ENCODE peak calls at places on chromosome 12, in eight cellular contexts. One of them, this sample, is unnamed.

GRCh38 chr12:43028826-43029225 is 439.3 kb upstream of the PRICKLE1 start:
- DNase-seq in prostate gland: no peak
- DNase-seq in uterus: no peak
- DNase-seq in testis: no peak
- DNase-seq in body of pancreas: no peak
- DNase-seq in adrenal gland: no peak
- DNase-seq in heart left ventricle: no peak
- DNase-seq in IMR-90: peak; percentile 52
- DNase-seq in this sample: no peak

GRCh38 chr12:92185052-92185451 is 39.4 kb upstream of the BTG1 start:
- DNase-seq in heart left ventricle: no peak
- DNase-seq in adrenal gland: no peak
- DNase-seq in testis: no peak
- DNase-seq in prostate gland: no peak
- DNase-seq in IMR-90: no peak
- DNase-seq in body of pancreas: no peak
- DNase-seq in uterus: no peak
- DNase-seq in this sample: no peak

GRCh38 chr12:42010715-42011114 is 134.0 kb downstream of the GXYLT1 start:
- DNase-seq in uterus: no peak
- DNase-seq in heart left ventricle: no peak
- DNase-seq in IMR-90: no peak
- DNase-seq in testis: no peak
- DNase-seq in body of pancreas: no peak
- DNase-seq in prostate gland: no peak
- DNase-seq in adrenal gland: no peak
- DNase-seq in this sample: no peak

GRCh38 chr12:56258068-56258819 is at the start of gene ANKRD52:
- DNase-seq in testis: peak; percentile 78
- DNase-seq in body of pancreas: peak; percentile 74
- DNase-seq in prostate gland: peak; percentile 62
- DNase-seq in IMR-90: peak; percentile 71
- DNase-seq in adrenal gland: peak; percentile 74
- DNase-seq in uterus: peak; percentile 75
- DNase-seq in heart left ventricle: peak; percentile 76
- DNase-seq in this sample: peak; percentile 75

GRCh38 chr12:25319233-25319984 is 68.7 kb upstream of the KRAS start:
- DNase-seq in IMR-90: no peak
- DNase-seq in body of pancreas: no peak
- DNase-seq in prostate gland: no peak
- DNase-seq in testis: no peak
- DNase-seq in uterus: no peak
- DNase-seq in heart left ventricle: no peak
- DNase-seq in adrenal gland: no peak
- DNase-seq in this sample: no peak

GRCh38 chr12:31263661-31264060 is 62.3 kb downstream of the SINHCAF start:
- DNase-seq in body of pancreas: no peak
- DNase-seq in prostate gland: no peak
- DNase-seq in testis: no peak
- DNase-seq in heart left ventricle: no peak
- DNase-seq in adrenal gland: no peak
- DNase-seq in IMR-90: no peak
- DNase-seq in uterus: no peak
- DNase-seq in this sample: no peak

GRCh38 chr12:120231316-120232011 is 30.6 kb upstream of the RPLP0 start:
- DNase-seq in prostate gland: no peak
- DNase-seq in heart left ventricle: peak; percentile 89
- DNase-seq in testis: no peak
- DNase-seq in body of pancreas: peak; percentile 88
- DNase-seq in IMR-90: peak; percentile 97
- DNase-seq in adrenal gland: peak; percentile 84
- DNase-seq in uterus: peak; percentile 73
- DNase-seq in this sample: peak; percentile 79

GRCh38 chr12:67573456-67573855 is 75.1 kb upstream of the DYRK2 start:
- DNase-seq in adrenal gland: no peak
- DNase-seq in body of pancreas: no peak
- DNase-seq in IMR-90: no peak
- DNase-seq in testis: no peak
- DNase-seq in heart left ventricle: no peak
- DNase-seq in prostate gland: no peak
- DNase-seq in uterus: no peak
- DNase-seq in this sample: no peak

GRCh38 chr12:131885543-131886057 is 8.8 kb upstream of the ULK1 start:
- DNase-seq in adrenal gland: no peak
- DNase-seq in prostate gland: no peak
- DNase-seq in body of pancreas: no peak
- DNase-seq in uterus: no peak
- DNase-seq in heart left ventricle: no peak
- DNase-seq in testis: no peak
- DNase-seq in IMR-90: no peak
- DNase-seq in this sample: no peak

GRCh38 chr12:96402061-96402460 is 1.8 kb upstream of the CDK17 start:
- DNase-seq in body of pancreas: no peak
- DNase-seq in testis: no peak
- DNase-seq in IMR-90: no peak
- DNase-seq in heart left ventricle: no peak
- DNase-seq in prostate gland: no peak
- DNase-seq in adrenal gland: no peak
- DNase-seq in uterus: no peak
- DNase-seq in this sample: no peak

GRCh38 chr12:67410667-67411067 is 141.5 kb downstream of the CAND1 start:
- DNase-seq in prostate gland: no peak
- DNase-seq in body of pancreas: peak; percentile 32
- DNase-seq in uterus: no peak
- DNase-seq in adrenal gland: no peak
- DNase-seq in heart left ventricle: no peak
- DNase-seq in IMR-90: no peak
- DNase-seq in testis: no peak
- DNase-seq in this sample: no peak

GRCh38 chr12:20711846-20712245 is 16.7 kb downstream of the SLCO1C1 start:
- DNase-seq in adrenal gland: no peak
- DNase-seq in heart left ventricle: no peak
- DNase-seq in testis: no peak
- DNase-seq in prostate gland: no peak
- DNase-seq in uterus: no peak
- DNase-seq in body of pancreas: no peak
- DNase-seq in IMR-90: no peak
- DNase-seq in this sample: no peak

GRCh38 chr12:105076098-105076497 is 8.2 kb downstream of the ALDH1L2 start:
- DNase-seq in prostate gland: no peak
- DNase-seq in heart left ventricle: no peak
- DNase-seq in IMR-90: peak; percentile 71
- DNase-seq in testis: no peak
- DNase-seq in uterus: no peak
- DNase-seq in adrenal gland: no peak
- DNase-seq in body of pancreas: no peak
- DNase-seq in this sample: no peak

GRCh38 chr12:12976366-12976765 is 23.7 kb downstream of the HEBP1 start:
- DNase-seq in body of pancreas: no peak
- DNase-seq in heart left ventricle: no peak
- DNase-seq in IMR-90: peak; percentile 96
- DNase-seq in prostate gland: no peak
- DNase-seq in adrenal gland: peak; percentile 45
- DNase-seq in uterus: peak; percentile 63
- DNase-seq in testis: no peak
- DNase-seq in this sample: no peak

GRCh38 chr12:116633515-116633914 is 74.3 kb downstream of the MAP1LC3B2 start:
- DNase-seq in prostate gland: no peak
- DNase-seq in heart left ventricle: no peak
- DNase-seq in body of pancreas: no peak
- DNase-seq in testis: no peak
- DNase-seq in uterus: no peak
- DNase-seq in adrenal gland: no peak
- DNase-seq in IMR-90: no peak
- DNase-seq in this sample: no peak

GRCh38 chr12:46493352-46494209 is 121.0 kb upstream of the SLC38A2 start:
- DNase-seq in body of pancreas: no peak
- DNase-seq in prostate gland: no peak
- DNase-seq in heart left ventricle: no peak
- DNase-seq in testis: no peak
- DNase-seq in uterus: no peak
- DNase-seq in IMR-90: no peak
- DNase-seq in adrenal gland: no peak
- DNase-seq in this sample: no peak

GRCh38 chr12:47741340-47741703 is 16.0 kb upstream of the ENDOU start:
- DNase-seq in IMR-90: no peak
- DNase-seq in uterus: peak; percentile 61
- DNase-seq in body of pancreas: peak; percentile 62
- DNase-seq in testis: peak; percentile 86
- DNase-seq in heart left ventricle: peak; percentile 85
- DNase-seq in adrenal gland: peak; percentile 69
- DNase-seq in prostate gland: no peak
- DNase-seq in this sample: peak; percentile 85

GRCh38 chr12:52669426-52669825 is 10.8 kb downstream of the KRT1 start:
- DNase-seq in IMR-90: no peak
- DNase-seq in adrenal gland: no peak
- DNase-seq in prostate gland: no peak
- DNase-seq in uterus: no peak
- DNase-seq in body of pancreas: no peak
- DNase-seq in testis: no peak
- DNase-seq in heart left ventricle: no peak
- DNase-seq in this sample: no peak

GRCh38 chr12:52670506-52670905 is 9.7 kb downstream of the KRT1 start:
- DNase-seq in heart left ventricle: no peak
- DNase-seq in body of pancreas: no peak
- DNase-seq in adrenal gland: no peak
- DNase-seq in IMR-90: no peak
- DNase-seq in uterus: no peak
- DNase-seq in testis: no peak
- DNase-seq in prostate gland: no peak
- DNase-seq in this sample: no peak

GRCh38 chr12:52670961-52671360 is 9.2 kb downstream of the KRT1 start:
- DNase-seq in prostate gland: no peak
- DNase-seq in adrenal gland: no peak
- DNase-seq in testis: no peak
- DNase-seq in IMR-90: no peak
- DNase-seq in heart left ventricle: no peak
- DNase-seq in uterus: no peak
- DNase-seq in body of pancreas: no peak
- DNase-seq in this sample: no peak

GRCh38 chr12:52667509-52667908 is 12.7 kb downstream of the KRT1 start:
- DNase-seq in body of pancreas: no peak
- DNase-seq in uterus: no peak
- DNase-seq in adrenal gland: no peak
- DNase-seq in IMR-90: no peak
- DNase-seq in prostate gland: no peak
- DNase-seq in heart left ventricle: no peak
- DNase-seq in testis: no peak
- DNase-seq in this sample: no peak

DNA sequence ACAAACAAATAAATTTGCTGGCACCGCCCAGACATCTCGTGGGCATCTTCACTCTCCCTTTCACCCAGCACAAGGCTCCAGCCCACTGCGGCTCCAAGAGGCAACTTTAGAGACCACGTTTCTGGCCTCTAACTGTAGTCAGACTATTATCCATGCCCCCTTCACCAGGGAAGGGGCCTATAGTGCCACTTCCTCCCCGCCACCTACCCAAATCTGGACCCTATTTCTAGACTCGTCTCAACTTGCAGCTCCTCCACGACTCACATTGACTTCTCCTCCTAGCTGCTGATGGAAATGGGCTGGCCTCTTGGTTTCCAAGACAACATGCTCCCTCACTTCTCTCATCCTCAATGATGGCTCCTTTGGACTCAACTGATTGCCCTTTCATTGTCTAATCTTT is 12.3 kb downstream of the KRT1 start:
- DNase-seq in testis: no peak
- DNase-seq in IMR-90: no peak
- DNase-seq in adrenal gland: no peak
- DNase-seq in uterus: no peak
- DNase-seq in body of pancreas: no peak
- DNase-seq in heart left ventricle: no peak
- DNase-seq in prostate gland: no peak
- DNase-seq in this sample: no peak
- H3K9me3 ChIP-seq in testis: no peaks in the 10 kb centered on the region
- H3K9me3 ChIP-seq in IMR-90: no peaks in the 10 kb centered on the region
- H3K9me3 ChIP-seq in adrenal gland: no peaks in the 10 kb centered on the region
- H3K9me3 ChIP-seq in uterus: no peaks in the 10 kb centered on the region
- H3K9me3 ChIP-seq in body of pancreas: no peaks in the 10 kb centered on the region
- H3K9me3 ChIP-seq in heart left ventricle: no peaks in the 10 kb centered on the region
- H3K9me3 ChIP-seq in prostate gland: no peaks in the 10 kb centered on the region
- H3K9me3 ChIP-seq in this sample: no peaks in the 10 kb centered on the region

DNA sequence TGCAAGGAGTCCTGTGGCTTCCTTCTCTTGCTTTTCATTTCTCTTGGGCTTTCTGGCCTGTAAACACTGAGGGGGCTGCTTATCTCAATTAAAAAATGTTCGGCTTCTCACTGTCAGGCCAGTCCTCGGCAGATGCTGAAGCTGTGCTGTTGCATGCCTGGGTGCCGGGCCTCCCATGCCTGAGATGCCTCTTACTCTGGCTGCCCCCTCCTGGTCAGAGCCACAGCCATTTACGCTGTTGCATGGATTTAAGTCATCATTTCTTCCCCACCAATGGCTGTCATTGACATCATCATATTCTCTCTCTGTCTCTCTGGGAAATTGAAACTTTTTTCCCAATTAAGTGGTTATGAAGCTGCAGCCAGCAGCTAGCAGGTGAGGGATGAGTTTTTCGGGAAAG is 53.7 kb downstream of the FOXN4 start:
- DNase-seq in adrenal gland: no peak
- DNase-seq in body of pancreas: no peak
- DNase-seq in IMR-90: peak; percentile 21
- DNase-seq in uterus: no peak
- DNase-seq in heart left ventricle: no peak
- DNase-seq in prostate gland: no peak
- DNase-seq in testis: no peak
- DNase-seq in this sample: no peak
- TF ChIP-seq POLR2A in adrenal gland: no peak
- TF ChIP-seq POLR2A in body of pancreas: no peak
- TF ChIP-seq POLR2A in IMR-90: no peak
- TF ChIP-seq POLR2A in uterus: no peak
- TF ChIP-seq POLR2A in heart left ventricle: no peak
- TF ChIP-seq POLR2A in prostate gland: no peak
- TF ChIP-seq POLR2A in testis: no peak
- TF ChIP-seq POLR2A in this sample: no peak

GRCh38 chr12:34368079-34368478 is 345.8 kb downstream of the ALG10 start:
- DNase-seq in IMR-90: no peak
- DNase-seq in uterus: no peak
- DNase-seq in adrenal gland: no peak
- DNase-seq in body of pancreas: no peak
- DNase-seq in prostate gland: no peak
- DNase-seq in testis: no peak
- DNase-seq in heart left ventricle: no peak
- DNase-seq in this sample: no peak
- H3K9me3 ChIP-seq in IMR-90: peaks cover 40% of the 10 kb centered on the region
- H3K9me3 ChIP-seq in uterus: peaks cover 9% of the 10 kb centered on the region
- H3K9me3 ChIP-seq in adrenal gland: no peaks in the 10 kb centered on the region
- H3K9me3 ChIP-seq in body of pancreas: peaks cover 83% of the 10 kb centered on the region
- H3K9me3 ChIP-seq in prostate gland: no peaks in the 10 kb centered on the region
- H3K9me3 ChIP-seq in testis: no peaks in the 10 kb centered on the region
- H3K9me3 ChIP-seq in heart left ventricle: no peaks in the 10 kb centered on the region
- H3K9me3 ChIP-seq in this sample: no peaks in the 10 kb centered on the region

DNA sequence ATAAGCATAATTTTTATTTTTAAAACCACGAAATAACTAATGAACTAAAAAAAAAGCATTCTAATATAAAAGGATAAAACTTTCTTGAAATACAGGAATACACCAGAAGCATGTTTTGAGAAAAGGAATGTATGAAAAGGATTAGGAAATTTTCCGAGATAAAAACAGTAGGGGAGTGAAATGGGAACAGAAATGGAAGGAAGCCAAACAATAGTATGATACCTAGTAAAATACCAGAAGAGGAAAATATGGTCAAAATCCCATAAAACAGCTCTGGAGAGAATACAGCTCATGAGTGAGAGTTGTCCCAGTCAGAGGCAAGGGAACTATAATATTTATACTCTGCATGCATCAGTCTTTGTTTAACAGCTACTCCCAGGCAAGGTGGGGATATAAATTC is 1016.2 kb downstream of the SLC6A15 start:
- DNase-seq in body of pancreas: no peak
- DNase-seq in uterus: no peak
- DNase-seq in IMR-90: no peak
- DNase-seq in adrenal gland: no peak
- DNase-seq in heart left ventricle: no peak
- DNase-seq in prostate gland: no peak
- DNase-seq in testis: no peak
- DNase-seq in this sample: no peak
- TF ChIP-seq POLR2A in body of pancreas: no peak
- TF ChIP-seq POLR2A in uterus: no peak
- TF ChIP-seq POLR2A in IMR-90: no peak
- TF ChIP-seq POLR2A in adrenal gland: no peak
- TF ChIP-seq POLR2A in heart left ventricle: no peak
- TF ChIP-seq POLR2A in prostate gland: no peak
- TF ChIP-seq POLR2A in testis: no peak
- TF ChIP-seq POLR2A in this sample: no peak